ENCODE peak calls at places on chromosomes 7 and 10, in nine cellular contexts. Z is esophagus squamous epithelium, H is glutamatergic neuron, C is WTC11, J is cardiac fibroblast, N is kidney epithelial cell, D is astrocyte, B is mesothelial cell of epicardium, L is fibroblast of lung. P is an unnamed sample.
A peak's percentile ranks its signal among the peaks of the same experiment; 100 is the strongest.

GRCh38 chr10:103539751-103540150 is 46.2 kb downstream of the NEURL1 start:
- DNase-seq in Z (no peak), H (no peak), C (no peak), J (no peak), N (no peak), D (no peak), B (no peak), L (no peak), P (no peak)

GRCh38 chr7:73397936-73398335 is 35.6 kb upstream of the FZD9 start:
- DNase-seq in Z (no peak), H (no peak), C (no peak), J (no peak), N (no peak), D (no peak), B (no peak), L (no peak), P (no peak)

GRCh38 chr10:101668566-101668965 is 26.4 kb downstream of the FBXW4 start:
- DNase-seq in Z (no peak), H (no peak), C (no peak), J (no peak), N (no peak), D (no peak), B (no peak), L (no peak), P (no peak)

GRCh38 chr10:12412671-12413368 is 63.5 kb downstream of the CAMK1D start:
- DNase-seq in Z (no peak), H (no peak), C (no peak), J (no peak), N (no peak), D (no peak), B (no peak), L (no peak), P (no peak)

GRCh38 chr10:30155401-30155800 is 96.0 kb upstream of the JCAD start:
- DNase-seq in Z (no peak), H (no peak), C (no peak), J (no peak), N (no peak), D (peak; percentile 27), B (no peak), L (peak; percentile 49), P (no peak)

GRCh38 chr7:99008921-99009530 is 130.7 kb downstream of the TRRAP start:
- DNase-seq in Z (no peak), H (no peak), C (no peak), J (no peak), N (no peak), D (no peak), B (no peak), L (no peak), P (no peak)

GRCh38 chr10:68897336-68897741 is 3.8 kb upstream of the DDX50 start:
- DNase-seq in Z (no peak), H (peak; percentile 39), C (peak; percentile 46), J (peak; percentile 86), N (peak; percentile 23), D (peak; percentile 47), B (peak; percentile 44), L (peak; percentile 66), P (peak; percentile 70)

GRCh38 chr7:73521636-73522080 is 435 bp downstream of the BAZ1B start:
- DNase-seq in Z (no peak), H (peak; percentile 63), C (peak; percentile 61), J (no peak), N (no peak), D (peak; percentile 30), B (peak; percentile 64), L (peak; percentile 47), P (peak; percentile 36)

GRCh38 chr7:70314221-70314620 is 715.9 kb downstream of the AUTS2 start:
- DNase-seq in Z (no peak), H (no peak), C (no peak), J (no peak), N (no peak), D (no peak), B (no peak), L (no peak), P (no peak)

GRCh38 chr7:158829021-158829341 is 328 bp downstream of the ESYT2 start:
- DNase-seq in Z (no peak), H (peak; percentile 72), C (peak; percentile 63), J (peak; percentile 83), N (no peak), D (peak; percentile 78), B (no peak), L (peak; percentile 85), P (peak; percentile 66)

GRCh38 chr10:122054046-122055025 is 65.4 kb downstream of the TACC2 start:
- DNase-seq in Z (no peak), H (peak; percentile 77), C (peak; percentile 70), J (peak; percentile 82), N (no peak), D (peak; percentile 28), B (no peak), L (peak; percentile 48), P (peak; percentile 58)

GRCh38 chr7:45159296-45159695 is 1.7 kb downstream of the RAMP3 start:
- DNase-seq in Z (no peak), H (no peak), C (no peak), J (no peak), N (no peak), D (no peak), B (no peak), L (no peak), P (no peak)

GRCh38 chr10:132957981-132958885 is 15.9 kb upstream of the CFAP46 start:
- DNase-seq in Z (no peak), H (no peak), C (no peak), J (no peak), N (no peak), D (no peak), B (no peak), L (no peak), P (no peak)

GRCh38 chr7:74522281-74522905 is 68.7 kb downstream of the GTF2IRD1 start:
- DNase-seq in Z (no peak), H (no peak), C (no peak), J (no peak), N (no peak), D (no peak), B (no peak), L (no peak), P (no peak)

GRCh38 chr7:104956753-104957450 is 57.1 kb upstream of the KMT2E start:
- DNase-seq in Z (no peak), H (no peak), C (no peak), J (peak; percentile 56), N (peak; percentile 90), D (peak; percentile 95), B (no peak), L (peak; percentile 94), P (no peak)

DNA sequence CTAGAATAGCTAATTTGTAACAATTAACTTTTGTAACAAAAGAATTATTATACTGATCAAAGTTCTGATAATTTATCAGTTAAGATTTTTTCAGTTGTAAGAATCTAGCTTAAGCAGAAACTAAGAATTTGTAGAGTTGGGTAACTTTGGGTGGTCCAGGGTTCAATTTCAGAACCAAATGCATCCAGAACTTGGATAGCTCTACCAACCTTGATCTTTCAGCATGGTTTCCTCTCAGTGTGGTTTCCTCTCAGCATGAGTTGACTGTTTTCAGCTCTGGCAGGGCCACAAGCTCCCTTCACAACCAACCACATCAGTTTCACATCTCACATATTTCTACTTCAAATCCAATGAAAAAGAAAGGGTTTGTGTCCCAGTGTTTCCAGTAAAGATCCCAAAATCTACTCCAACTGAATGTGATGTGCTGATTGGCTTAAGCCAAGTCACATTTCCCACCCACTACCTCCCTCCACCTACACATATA is 3.3 kb upstream of the FAS start:
- DNase-seq in Z (no peak), H (no peak), C (no peak), J (no peak), N (no peak), D (no peak), B (no peak), L (no peak), P (no peak)
- TF ChIP-seq CTCF in Z (no peak), H (peak; percentile 31), C (no peak), J (no peak), N (no peak), D (no peak), B (no peak), L (no peak), P (no peak)

DNA sequence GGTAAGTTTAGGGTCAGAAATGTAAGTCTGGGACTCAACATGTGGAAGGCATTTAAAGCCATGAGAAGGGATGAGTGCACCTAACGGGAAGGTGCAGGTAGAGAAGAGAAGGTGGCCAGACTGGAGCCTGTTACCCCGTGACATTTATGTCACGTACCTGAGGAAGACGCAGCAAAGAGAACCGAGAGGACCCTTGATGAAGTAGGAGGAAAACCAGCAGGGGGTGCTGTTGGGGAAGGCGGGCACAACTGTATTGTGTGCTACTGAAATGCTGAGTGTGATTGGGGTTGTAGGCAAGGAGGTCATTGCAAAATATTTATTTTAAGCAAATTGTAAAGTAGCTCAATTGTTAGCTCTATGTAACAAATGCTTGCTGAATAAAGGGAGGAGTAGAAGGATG is 338.2 kb upstream of the PRKCQ start:
- DNase-seq in Z (peak; percentile 1), H (peak; percentile 62), C (peak; percentile 57), J (peak; percentile 8), N (no peak), D (no peak), B (no peak), L (no peak), P (peak; percentile 24)
- TF ChIP-seq CTCF in Z (no peak), H (peak; percentile 50), C (peak; percentile 49), J (no peak), N (peak; percentile 35), D (peak; percentile 41), B (no peak), L (peak; percentile 41), P (peak; percentile 60)

GRCh38 chr7:151115121-151115835 is 29.0 kb downstream of the AGAP3 start:
- DNase-seq in Z (no peak), H (peak; percentile 51), C (peak; percentile 46), J (peak; percentile 37), N (no peak), D (no peak), B (peak; percentile 59), L (peak; percentile 41), P (peak; percentile 45)
- TF ChIP-seq CTCF in Z (no peak), H (no peak), C (no peak), J (no peak), N (no peak), D (no peak), B (no peak), L (no peak), P (no peak)

GRCh38 chr7:154947604-154948003 is 55.3 kb downstream of the PAXIP1 start:
- DNase-seq in Z (no peak), H (no peak), C (no peak), J (no peak), N (no peak), D (no peak), B (no peak), L (no peak), P (no peak)

GRCh38 chr7:154950992-154951391 is 51.9 kb downstream of the PAXIP1 start:
- DNase-seq in Z (no peak), H (no peak), C (no peak), J (no peak), N (no peak), D (no peak), B (no peak), L (no peak), P (no peak)

DNA sequence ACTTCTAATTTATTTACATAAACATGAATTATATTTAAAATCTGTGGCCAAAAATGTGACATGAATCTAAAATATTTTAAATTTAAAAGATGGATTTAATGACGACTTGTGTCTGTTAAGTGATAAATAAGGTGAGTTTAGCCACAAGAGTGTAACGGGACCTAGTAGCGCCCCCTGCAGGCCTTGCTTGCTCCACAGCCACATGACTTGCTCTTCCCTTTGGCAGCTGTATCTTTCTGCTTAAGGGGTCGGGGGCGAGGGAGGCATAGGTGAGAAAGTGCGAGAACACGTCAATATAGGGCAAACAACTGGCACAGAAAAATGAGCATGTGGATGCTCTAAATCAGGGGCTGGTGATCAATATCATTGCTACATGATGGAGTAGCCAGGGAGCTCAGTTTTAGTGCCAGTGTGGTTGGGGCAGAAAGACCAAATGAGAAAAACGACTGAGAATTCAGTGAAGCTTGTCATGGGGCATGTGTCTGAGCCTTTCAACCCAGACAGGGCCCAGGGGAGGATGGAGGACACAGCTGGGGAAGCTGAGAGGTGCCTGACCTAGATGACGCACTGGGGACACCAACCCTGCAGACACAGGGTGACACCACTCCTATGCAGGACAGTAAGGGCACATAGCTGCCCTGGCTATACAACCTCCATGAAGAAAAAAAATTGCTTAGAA is 49.8 kb downstream of the PAXIP1 start:
- DNase-seq in Z (no peak), H (peak; percentile 75), C (peak; percentile 86), J (peak; percentile 41), N (no peak), D (no peak), B (peak; percentile 54), L (peak; percentile 8), P (peak; percentile 55)
- TF ChIP-seq CTCF in Z (peak; percentile 36), H (peak; percentile 68), C (peak; percentile 82), J (peak; percentile 76), N (peak; percentile 70), D (peak; percentile 52), B (peak; percentile 38), L (peak; percentile 79), P (peak; percentile 55)